ENCODE peak calls at places on chromosome 3, in seven cellular contexts. O, M, L, I, X, G and E are unnamed samples.

GRCh38 chr3:156024904-156025303 is 95.5 kb upstream of the KCNAB1 start:
- DNase-seq in I (no peak), G (peak; percentile 20), X (no peak), L (no peak), M (no peak), O (no peak), E (no peak)

GRCh38 chr3:142604940-142605339 is 8.7 kb downstream of the PLS1 start:
- DNase-seq in I (no peak), L (no peak), X (no peak), O (no peak), M (no peak), G (no peak), E (no peak)

GRCh38 chr3:101848754-101849713 is at the start of gene NFKBIZ:
- DNase-seq in M (peak; percentile 99), O (peak; percentile 97), I (peak; percentile 99), G (peak; percentile 94), L (peak; percentile 94), X (peak; percentile 70), E (peak; percentile 98)

GRCh38 chr3:153614563-153614962 is 452.5 kb downstream of the RAP2B start:
- DNase-seq in G (peak; percentile 95), O (no peak), L (no peak), I (no peak), X (no peak), M (no peak), E (no peak)

GRCh38 chr3:129686941-129687340 is 80.5 kb upstream of the PLXND1 start:
- DNase-seq in O (no peak), X (no peak), I (no peak), M (no peak), G (no peak), L (no peak), E (no peak)

GRCh38 chr3:194203482-194204035 is 67.6 kb downstream of the HES1 start:
- DNase-seq in O (no peak), L (no peak), M (no peak), X (no peak), I (no peak), G (no peak), E (no peak)

GRCh38 chr3:134038716-134039115 is 9.0 kb upstream of the SLCO2A1 start:
- DNase-seq in X (no peak), L (no peak), O (no peak), G (no peak), M (no peak), I (no peak), E (no peak)

GRCh38 chr3:135895106-135895733 is 70.3 kb upstream of the PPP2R3A start:
- DNase-seq in X (no peak), I (no peak), L (peak; percentile 49), M (peak; percentile 76), G (peak; percentile 73), O (peak; percentile 70), E (peak; percentile 73)

GRCh38 chr3:126768903-126769302 is 64.9 kb downstream of the CHCHD6 start:
- DNase-seq in O (no peak), L (no peak), X (no peak), M (no peak), G (no peak), I (no peak), E (no peak)

GRCh38 chr3:53150247-53151085 is 10.5 kb upstream of the PRKCD start:
- DNase-seq in I (no peak), M (peak; percentile 59), G (peak; percentile 67), O (no peak), L (peak; percentile 43), X (no peak), E (peak; percentile 81)

GRCh38 chr3:109852283-109852682 is 514.9 kb upstream of the DPPA4 start:
- DNase-seq in I (no peak), X (no peak), M (no peak), G (no peak), O (no peak), L (no peak), E (no peak)

GRCh38 chr3:107236661-107237375 is 140.4 kb upstream of the CCDC54 start:
- DNase-seq in M (no peak), O (no peak), G (peak; percentile 38), I (no peak), L (no peak), X (no peak), E (no peak)

GRCh38 chr3:98070840-98071239 is 16.1 kb upstream of the OR5AC2 start:
- DNase-seq in L (no peak), G (no peak), M (no peak), X (no peak), O (no peak), I (no peak), E (no peak)

DNA sequence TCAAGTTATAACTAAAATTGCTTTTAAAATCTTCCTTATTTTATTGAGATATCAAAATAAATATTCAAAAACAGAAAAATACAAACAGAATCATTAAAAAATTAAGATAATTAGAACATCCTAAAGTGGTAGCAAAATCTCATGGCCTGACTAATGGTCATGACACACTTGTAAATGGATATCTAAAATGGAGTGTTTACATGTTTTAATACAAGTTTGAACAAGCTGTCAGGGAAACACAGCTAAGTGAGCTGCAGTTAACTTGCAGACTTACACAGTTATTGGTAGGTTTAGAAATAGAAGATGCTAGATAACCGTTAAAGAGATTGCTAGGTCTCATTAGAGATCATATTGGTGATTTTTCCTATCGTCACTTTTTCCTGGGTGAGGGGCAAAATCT is 242.3 kb downstream of the LPP start:
- DNase-seq in G (peak; percentile 41), O (no peak), M (no peak), I (no peak), X (no peak), L (no peak), E (no peak)
- H3K4me1 ChIP-seq in G (peaks cover 13% of the 10 kb centered on the region), O (peaks cover 60% of the 10 kb centered on the region), M (peaks cover 14% of the 10 kb centered on the region), I (peaks cover 33% of the 10 kb centered on the region), X (peaks cover 80% of the 10 kb centered on the region), L (peaks cover 100% of the 10 kb centered on the region), E (peaks cover 5% of the 10 kb centered on the region)

GRCh38 chr3:64900220-64900619 is 212.4 kb upstream of the ADAMTS9 start:
- DNase-seq in M (no peak), L (no peak), X (no peak), G (no peak), O (peak; percentile 25), I (peak; percentile 62), E (no peak)
- H3K27ac ChIP-seq in M (no peak overlapping the region), L (no peak overlapping the region), X (peak overlapping the region; percentile 1), G (no peak overlapping the region), O (peak overlapping the region; percentile 80), I (peak overlapping the region; percentile 60), E (no peak overlapping the region)

GRCh38 chr3:20573175-20573574 is 387.2 kb upstream of the SGO1 start:
- DNase-seq in X (no peak), I (no peak), O (no peak), L (no peak), G (no peak), M (no peak), E (no peak)
- H3K9me3 ChIP-seq in X (no peaks in the 10 kb centered on the region), I (no peaks in the 10 kb centered on the region), O (no peaks in the 10 kb centered on the region), L (no peaks in the 10 kb centered on the region), G (peaks cover 7% of the 10 kb centered on the region), M (no peaks in the 10 kb centered on the region), E (no peaks in the 10 kb centered on the region)

GRCh38 chr3:185658943-185659342 is 72.8 kb downstream of the SENP2 start:
- DNase-seq in X (no peak), M (no peak), I (no peak), G (no peak), L (no peak), O (no peak), E (no peak)

GRCh38 chr3:185661772-185662171 is 75.7 kb downstream of the SENP2 start:
- DNase-seq in M (no peak), I (peak; percentile 83), G (no peak), X (no peak), O (no peak), L (no peak), E (no peak)

GRCh38 chr3:185658504-185658912 is 72.4 kb downstream of the SENP2 start:
- DNase-seq in M (peak; percentile 86), G (peak; percentile 95), X (no peak), O (no peak), L (peak; percentile 93), I (peak; percentile 95), E (no peak)

GRCh38 chr3:185657691-185658503 is 71.8 kb downstream of the SENP2 start:
- DNase-seq in I (peak; percentile 85), G (no peak), X (no peak), M (no peak), O (no peak), L (no peak), E (no peak)

DNA sequence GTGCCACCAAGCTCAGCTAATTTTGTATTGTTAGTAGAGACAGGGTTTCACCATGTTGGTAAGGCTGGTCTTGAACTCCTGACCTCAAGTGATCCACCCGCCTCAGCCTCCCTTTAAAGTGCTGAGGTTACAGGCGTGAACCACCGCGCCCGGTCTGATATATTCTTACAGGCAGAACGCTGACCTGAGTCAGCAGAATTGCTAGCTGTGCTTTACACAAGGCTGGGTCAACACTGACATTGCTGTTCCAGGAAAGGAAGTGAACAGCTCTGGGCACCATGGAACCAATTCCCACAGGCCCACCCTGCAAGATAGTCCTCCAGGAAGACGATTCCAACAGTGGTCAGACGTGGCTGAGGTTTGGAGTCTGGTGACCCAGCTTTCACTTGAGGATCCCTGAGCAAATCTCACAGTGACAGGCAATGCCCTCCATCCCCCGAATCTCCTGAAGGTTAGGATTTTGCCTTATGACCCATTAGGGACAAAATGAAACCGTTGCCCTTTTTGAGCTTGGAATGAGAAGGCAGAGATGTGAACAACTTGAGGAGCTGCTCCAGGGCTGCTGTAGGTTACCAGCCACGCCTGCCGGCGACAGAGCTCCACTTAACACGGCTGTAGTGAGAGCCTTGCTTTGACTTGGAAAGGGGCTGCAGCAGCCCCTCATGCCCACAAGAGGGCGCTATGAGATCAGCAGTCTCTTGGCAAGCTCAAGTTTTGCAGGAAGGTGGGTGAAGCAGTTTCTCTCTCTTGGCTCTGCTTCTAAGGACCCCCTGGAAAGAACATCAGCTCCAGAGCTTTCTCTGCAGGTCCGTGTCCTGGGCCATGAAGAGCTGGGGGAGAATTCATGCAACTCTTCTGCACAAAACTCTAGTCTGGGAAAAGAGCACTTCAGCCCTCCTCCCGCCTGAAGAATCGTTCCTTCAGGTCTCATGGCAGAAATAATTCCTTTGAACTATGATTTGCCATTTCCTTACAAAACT is 74.1 kb downstream of the SENP2 start:
- DNase-seq in I (peak; percentile 93), G (peak; percentile 62), L (peak; percentile 74), X (no peak), O (peak; percentile 62), M (peak; percentile 81), E (peak; percentile 74)
- H3K4me1 ChIP-seq in I (peaks cover 43% of the 10 kb centered on the region), G (peaks cover 60% of the 10 kb centered on the region), L (peaks cover 54% of the 10 kb centered on the region), X (peaks cover 57% of the 10 kb centered on the region), O (peaks cover 38% of the 10 kb centered on the region), M (peaks cover 2% of the 10 kb centered on the region), E (peaks cover 4% of the 10 kb centered on the region)

GRCh38 chr3:103786296-103786695 is 1351.5 kb downstream of the ZPLD1 start:
- DNase-seq in X (no peak), L (no peak), O (no peak), G (no peak), I (no peak), M (no peak), E (no peak)
- H3K27ac ChIP-seq in X (no peak overlapping the region), L (no peak overlapping the region), O (no peak overlapping the region), G (no peak overlapping the region), I (no peak overlapping the region), M (no peak overlapping the region), E (no peak overlapping the region)

DNA sequence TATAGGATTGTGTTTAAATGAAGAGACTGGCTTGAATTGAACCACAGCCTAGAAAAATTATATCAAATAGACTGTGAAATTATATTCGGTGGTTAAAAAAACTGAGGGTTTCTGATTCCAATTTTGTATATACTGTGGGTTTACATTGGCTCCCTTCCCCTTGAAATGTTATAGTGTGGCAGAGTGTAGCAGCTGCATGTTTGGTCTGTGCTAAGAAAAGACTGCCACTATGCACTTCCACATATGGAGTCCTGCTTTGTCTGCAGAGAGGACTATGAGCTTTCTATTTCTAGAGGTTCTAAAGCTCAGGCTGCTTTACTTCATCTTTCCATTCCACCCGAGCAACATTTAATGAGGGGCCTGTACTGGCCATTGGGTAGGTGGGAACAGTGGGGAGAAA is 112.3 kb downstream of the P3H2 start:
- DNase-seq in O (no peak), L (no peak), M (no peak), I (no peak), X (no peak), G (no peak), E (no peak)
- H3K9me3 ChIP-seq in O (no peaks in the 10 kb centered on the region), L (no peaks in the 10 kb centered on the region), M (no peaks in the 10 kb centered on the region), I (no peaks in the 10 kb centered on the region), X (no peaks in the 10 kb centered on the region), G (no peaks in the 10 kb centered on the region), E (no peaks in the 10 kb centered on the region)